ENCODE peak calls at places on chromosome 9, in ten cellular contexts. Y, U, A, N, M, R, D, V, Q and O are unnamed samples.

GRCh38 chr9:83538172-83538889 is at the start of gene FRMD3:
- DNase-seq in Y (no peak), U (peak; percentile 2), A (peak; percentile 75), N (peak; percentile 17), M (peak; percentile 90), R (peak; percentile 87), D (peak; percentile 59), V (peak; percentile 73), Q (peak; percentile 83), O (peak; percentile 85)

GRCh38 chr9:5671711-5672353 is 42.9 kb downstream of the RIC1 start:
- DNase-seq in Y (no peak), U (no peak), A (no peak), N (no peak), M (no peak), R (peak; percentile 19), D (peak; percentile 1), V (no peak), Q (no peak), O (no peak)

GRCh38 chr9:117409321-117409720 is 5.5 kb downstream of the ASTN2 start:
- DNase-seq in Y (no peak), U (no peak), A (no peak), N (no peak), M (no peak), R (no peak), D (no peak), V (no peak), Q (no peak), O (peak; percentile 36)

GRCh38 chr9:73916016-73916673 is 581.0 kb upstream of the RORB start:
- DNase-seq in Y (no peak), U (no peak), A (no peak), N (no peak), M (no peak), R (peak; percentile 58), D (no peak), V (peak; percentile 15), Q (peak; percentile 14), O (peak; percentile 23)

GRCh38 chr9:14314929-14315753 is 1.2 kb upstream of the NFIB start:
- DNase-seq in Y (no peak), U (no peak), A (peak; percentile 91), N (peak; percentile 88), M (peak; percentile 98), R (peak; percentile 89), D (peak; percentile 94), V (peak; percentile 97), Q (peak; percentile 70), O (peak; percentile 80)

GRCh38 chr9:108056805-108057386 is 567.3 kb upstream of the KLF4 start:
- DNase-seq in Y (no peak), U (no peak), A (no peak), N (peak; percentile 75), M (no peak), R (no peak), D (no peak), V (peak; percentile 43), Q (no peak), O (no peak)

GRCh38 chr9:27471789-27472585 is 52.1 kb upstream of the IFNK start:
- DNase-seq in Y (no peak), U (no peak), A (no peak), N (peak; percentile 17), M (no peak), R (no peak), D (no peak), V (no peak), Q (no peak), O (no peak)

GRCh38 chr9:75866273-75866871 is 24.1 kb upstream of the PCSK5 start:
- DNase-seq in Y (no peak), U (peak; percentile 17), A (peak; percentile 52), N (peak; percentile 26), M (no peak), R (peak; percentile 71), D (peak; percentile 28), V (peak; percentile 67), Q (peak; percentile 51), O (peak; percentile 25)

GRCh38 chr9:101415578-101415977 is 16.9 kb downstream of the ZNF189 start:
- DNase-seq in Y (no peak), U (no peak), A (no peak), N (no peak), M (no peak), R (no peak), D (no peak), V (no peak), Q (no peak), O (no peak)

GRCh38 chr9:131082774-131083512 is 13.4 kb upstream of the AIF1L start:
- DNase-seq in Y (no peak), U (no peak), A (no peak), N (no peak), M (no peak), R (no peak), D (no peak), V (no peak), Q (no peak), O (no peak)

GRCh38 chr9:13278023-13278367 is 1.5 kb downstream of the MPDZ start:
- DNase-seq in Y (no peak), U (no peak), A (no peak), N (no peak), M (no peak), R (no peak), D (no peak), V (peak; percentile 71), Q (no peak), O (peak; percentile 11)

GRCh38 chr9:110996436-110997224 is 41.6 kb downstream of the LPAR1 start:
- DNase-seq in Y (peak; percentile 61), U (no peak), A (peak; percentile 52), N (peak; percentile 88), M (peak; percentile 89), R (peak; percentile 26), D (no peak), V (peak; percentile 85), Q (no peak), O (no peak)

GRCh38 chr9:133582501-133583045 is 26.6 kb downstream of the FAM163B start:
- DNase-seq in Y (no peak), U (no peak), A (no peak), N (no peak), M (no peak), R (no peak), D (no peak), V (no peak), Q (no peak), O (no peak)

GRCh38 chr9:36833954-36834353 is 200.1 kb downstream of the PAX5 start:
- DNase-seq in Y (no peak), U (no peak), A (no peak), N (no peak), M (peak; percentile 46), R (no peak), D (no peak), V (no peak), Q (peak; percentile 49), O (peak; percentile 76)

GRCh38 chr9:137295313-137296213 is 6.5 kb downstream of the NRARP start:
- DNase-seq in Y (no peak), U (peak; percentile 56), A (peak; percentile 62), N (no peak), M (no peak), R (peak; percentile 82), D (peak; percentile 44), V (peak; percentile 34), Q (peak; percentile 71), O (peak; percentile 91)

GRCh38 chr9:123360161-123361085 is 4.4 kb downstream of the CRB2 start:
- DNase-seq in Y (no peak), U (peak; percentile 23), A (peak; percentile 87), N (no peak), M (no peak), R (peak; percentile 92), D (no peak), V (peak; percentile 23), Q (peak; percentile 98), O (peak; percentile 99)